ENCODE peak calls at places on chromosome 15, in four cellular contexts. K, F, A and I are unnamed samples.

GRCh38 chr15:71079208-71080044 is 35.8 kb upstream of the THSD4 start:
- DNase-seq in K (peak; percentile 92), F (no peak), A (no peak), I (no peak)

GRCh38 chr15:93050648-93051047 is 38.4 kb downstream of the RGMA start:
- DNase-seq in K (no peak), F (no peak), A (no peak), I (no peak)

GRCh38 chr15:89095556-89095955 is 7.3 kb downstream of the ABHD2 start:
- DNase-seq in K (no peak), F (no peak), A (no peak), I (no peak)

GRCh38 chr15:81133782-81134461 is at the start of gene CFAP161:
- DNase-seq in K (peak; percentile 50), F (peak; percentile 64), A (no peak), I (peak; percentile 55)

GRCh38 chr15:45637552-45638033 is 2.8 kb downstream of the SQOR start:
- DNase-seq in K (peak; percentile 82), F (no peak), A (peak; percentile 28), I (peak; percentile 76)

GRCh38 chr15:44662478-44663409 is 718 bp downstream of the SPG11 start:
- DNase-seq in K (peak; percentile 40), F (peak; percentile 82), A (peak; percentile 47), I (peak; percentile 74)

GRCh38 chr15:78220713-78221112 is 13.7 kb downstream of the ACSBG1 start:
- DNase-seq in K (no peak), F (no peak), A (no peak), I (no peak)

GRCh38 chr15:43187544-43188155 is 2.4 kb downstream of the CCNDBP1 start:
- DNase-seq in K (peak; percentile 36), F (no peak), A (peak; percentile 30), I (no peak)

GRCh38 chr15:64246364-64247189 is 83.8 kb upstream of the PPIB start:
- DNase-seq in K (peak; percentile 94), F (no peak), A (peak; percentile 70), I (no peak)

GRCh38 chr15:51624022-51624421 is 1.5 kb upstream of the DMXL2 start:
- DNase-seq in K (no peak), F (no peak), A (no peak), I (no peak)

GRCh38 chr15:91948001-91948608 is 94.6 kb downstream of the SLCO3A1 start:
- DNase-seq in K (peak; percentile 70), F (no peak), A (no peak), I (no peak)

GRCh38 chr15:70271422-70272088 is 173.8 kb upstream of the TLE3 start:
- DNase-seq in K (peak; percentile 96), F (peak; percentile 3), A (peak; percentile 82), I (no peak)